ENCODE peak calls at places on chromosomes 2 and 18, in seven cellular contexts. V, S, D, G, E, P and L are unnamed samples.
A peak's percentile ranks its signal among the peaks of the same experiment; 100 is the strongest.

GRCh38 chr2:65057391-65058052 is 1.3 kb downstream of the CEP68 start:
- DNase-seq in G (no peak), D (no peak), S (no peak), P (peak; percentile 54), E (no peak), V (peak; percentile 56), L (no peak)

GRCh38 chr2:47568164-47568861 is 165.4 kb downstream of the MSH2 start:
- DNase-seq in G (no peak), S (no peak), E (no peak), D (no peak), V (no peak), P (no peak), L (no peak)

GRCh38 chr2:96832751-96833507 is 10.9 kb downstream of the ANKRD23 start:
- DNase-seq in V (peak; percentile 75), D (no peak), S (peak; percentile 67), P (peak; percentile 61), E (peak; percentile 95), G (no peak), L (no peak)

GRCh38 chr2:54239427-54239826 is 16.6 kb downstream of the TSPYL6 start:
- DNase-seq in S (no peak), G (no peak), D (peak; percentile 49), V (peak; percentile 91), P (peak; percentile 50), E (no peak), L (no peak)

GRCh38 chr2:74884118-74884517 is 50.2 kb downstream of the HK2 start:
- DNase-seq in G (no peak), D (no peak), S (no peak), V (no peak), E (no peak), P (no peak), L (no peak)

GRCh38 chr18:61308795-61309393 is 24.3 kb upstream of the CDH20 start:
- DNase-seq in G (no peak), V (no peak), S (no peak), D (no peak), E (no peak), P (peak; percentile 23), L (no peak)

GRCh38 chr18:45330170-45330594 is 285.1 kb upstream of the SLC14A2 start:
- DNase-seq in E (no peak), S (no peak), V (no peak), P (peak; percentile 27), D (no peak), G (no peak), L (no peak)

GRCh38 chr18:22674300-22674699 is 256.6 kb upstream of the CTAGE1 start:
- DNase-seq in D (peak; percentile 61), G (no peak), P (peak; percentile 93), S (no peak), V (peak; percentile 94), E (peak; percentile 33), L (no peak)

GRCh38 chr2:240277073-240277806 is 136.8 kb upstream of the OTOS start:
- DNase-seq in P (peak; percentile 52), G (peak; percentile 55), V (peak; percentile 76), D (no peak), E (no peak), S (no peak), L (peak; percentile 18)

GRCh38 chr2:65663831-65664407 is 231.5 kb upstream of the SPRED2 start:
- DNase-seq in P (no peak), D (no peak), G (no peak), E (no peak), V (no peak), S (no peak), L (no peak)

GRCh38 chr2:64652231-64653173 is 1.2 kb downstream of the SERTAD2 start:
- DNase-seq in E (no peak), S (no peak), D (no peak), P (peak; percentile 87), V (peak; percentile 54), G (no peak), L (peak; percentile 70)

GRCh38 chr18:78080081-78080480 is 830.4 kb downstream of the GALR1 start:
- DNase-seq in G (peak; percentile 77), E (no peak), P (no peak), D (no peak), V (no peak), S (no peak), L (no peak)

GRCh38 chr2:219286436-219287115 is 7.4 kb downstream of the DNAJB2 start:
- DNase-seq in V (no peak), G (no peak), E (no peak), S (no peak), P (peak; percentile 41), D (no peak), L (no peak)

GRCh38 chr2:1782514-1782913 is 38.2 kb upstream of the PXDN start:
- DNase-seq in E (no peak), S (no peak), V (no peak), D (no peak), G (no peak), P (no peak), L (no peak)

GRCh38 chr2:86280191-86280667 is 57.2 kb downstream of the REEP1 start:
- DNase-seq in V (no peak), D (no peak), E (no peak), G (peak; percentile 92), S (no peak), P (no peak), L (no peak)

GRCh38 chr2:222306393-222307137 is 7.8 kb upstream of the PAX3 start:
- DNase-seq in V (no peak), D (no peak), P (no peak), E (no peak), S (no peak), G (no peak), L (no peak)

GRCh38 chr2:46269545-46270273 is 27.5 kb upstream of the EPAS1 start:
- DNase-seq in P (no peak), G (peak; percentile 39), D (no peak), E (peak; percentile 43), S (peak; percentile 42), V (peak; percentile 67), L (no peak)

GRCh38 chr2:23789012-23789411 is 137.9 kb downstream of the ATAD2B start:
- DNase-seq in P (no peak), E (no peak), V (no peak), G (no peak), D (no peak), S (no peak), L (no peak)

GRCh38 chr2:43225093-43225787 is 1.2 kb downstream of the ZFP36L2 start:
- DNase-seq in D (no peak), G (no peak), S (peak; percentile 61), V (peak; percentile 84), E (peak; percentile 79), P (peak; percentile 72), L (peak; percentile 51)

GRCh38 chr2:31578316-31578715 is 2.4 kb downstream of the SRD5A2 start:
- DNase-seq in P (no peak), V (no peak), G (no peak), E (no peak), D (no peak), S (no peak), L (no peak)

GRCh38 chr18:59540819-59541218 is 156.4 kb downstream of the CCBE1 start:
- DNase-seq in G (no peak), P (peak; percentile 78), E (no peak), S (no peak), D (no peak), V (peak; percentile 82), L (no peak)

DNA sequence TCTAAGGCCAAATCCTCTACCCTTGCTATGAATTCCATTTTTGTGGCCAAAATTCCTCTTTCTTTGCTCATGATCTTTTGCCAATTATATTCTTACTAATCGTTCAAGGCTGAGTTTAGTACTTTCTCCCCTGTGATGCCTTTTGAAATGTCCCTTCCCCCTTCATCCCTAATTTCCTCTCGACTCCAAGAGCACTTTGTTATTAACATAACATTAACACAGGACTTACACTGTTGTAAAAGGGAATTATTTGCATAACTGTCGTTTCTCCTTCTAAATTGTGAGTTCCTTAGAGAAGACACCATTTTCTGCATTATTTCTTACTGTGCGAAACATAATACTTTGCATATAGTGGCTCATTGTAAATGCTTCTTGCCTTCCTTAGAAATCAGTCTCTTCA is 133.3 kb downstream of the KCTD1 start:
- DNase-seq in P (peak; percentile 27), D (no peak), E (no peak), G (no peak), V (no peak), S (no peak), L (no peak)
- H3K4me3 ChIP-seq in P (peak overlapping the region; percentile 32), D (no peak overlapping the region), E (no peak overlapping the region), G (no peak overlapping the region), V (no peak overlapping the region), S (no peak overlapping the region), L (no peak overlapping the region)

DNA sequence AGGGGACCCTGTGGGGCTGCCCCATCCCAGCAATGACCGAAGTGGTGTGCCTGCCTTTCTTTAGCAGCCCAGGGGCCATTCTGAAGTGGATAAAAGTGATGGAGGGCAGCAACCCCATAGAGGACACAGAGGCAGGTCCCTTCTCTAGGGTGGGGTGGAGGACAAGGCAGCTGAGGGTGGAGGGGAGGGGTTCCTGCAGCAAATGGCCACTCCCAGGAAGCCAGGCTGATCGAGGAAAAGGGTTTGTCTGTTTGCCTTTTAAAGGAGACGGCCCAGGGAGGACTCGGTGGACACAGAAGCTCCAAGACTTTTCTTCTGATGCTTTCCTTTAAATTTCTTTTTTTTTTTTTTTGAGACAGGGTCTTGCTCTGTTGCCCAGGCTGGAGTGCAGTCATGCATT is 272.8 kb downstream of the TWIST2 start:
- DNase-seq in P (no peak), D (no peak), G (no peak), S (no peak), V (no peak), E (no peak), L (no peak)
- H3K4me3 ChIP-seq in P (no peak overlapping the region), D (no peak overlapping the region), G (no peak overlapping the region), S (peak overlapping the region; percentile 29), V (no peak overlapping the region), E (no peak overlapping the region), L (no peak overlapping the region)

DNA sequence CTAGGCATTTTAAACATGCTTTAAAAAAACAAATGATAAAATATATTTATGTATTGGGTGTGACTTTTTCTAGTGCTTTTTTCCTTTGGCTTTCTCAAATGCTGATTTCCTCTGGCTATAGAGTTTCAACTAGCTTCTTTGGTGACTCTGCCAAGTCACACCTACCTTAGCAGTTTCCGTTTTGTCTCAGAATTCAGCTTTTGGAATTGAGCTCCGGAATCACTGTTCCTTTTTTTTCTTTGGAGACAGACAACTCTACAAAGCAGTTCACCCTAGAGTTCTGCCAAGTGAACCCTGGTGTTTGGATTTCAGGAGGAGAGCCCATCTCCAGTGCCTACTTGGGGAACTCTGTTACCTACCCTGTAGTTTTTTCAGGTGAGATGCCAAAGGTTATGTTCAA is 89.9 kb downstream of the UPP2 start:
- DNase-seq in S (no peak), D (no peak), E (no peak), V (peak; percentile 55), P (no peak), G (no peak), L (no peak)
- H3K4me3 ChIP-seq in S (peak overlapping the region; percentile 36), D (no peak overlapping the region), E (no peak overlapping the region), V (peak overlapping the region; percentile 0), P (peak overlapping the region; percentile 70), G (peak overlapping the region; percentile 27), L (no peak overlapping the region)

GRCh38 chr2:32752952-32753351 is 125.1 kb downstream of the TTC27 start:
- DNase-seq in G (no peak), D (no peak), S (no peak), P (no peak), V (no peak), E (peak; percentile 55), L (no peak)

GRCh38 chr2:32755666-32756065 is 127.8 kb downstream of the TTC27 start:
- DNase-seq in V (no peak), S (no peak), P (no peak), G (no peak), E (no peak), D (no peak), L (no peak)

GRCh38 chr2:32758232-32758631 is 130.4 kb downstream of the TTC27 start:
- DNase-seq in D (no peak), P (no peak), G (no peak), V (no peak), S (peak; percentile 30), E (no peak), L (no peak)

GRCh38 chr2:32752205-32752604 is 124.4 kb downstream of the TTC27 start:
- DNase-seq in G (no peak), E (no peak), P (peak; percentile 68), D (no peak), S (no peak), V (peak; percentile 45), L (no peak)

GRCh38 chr2:32756074-32756727 is 128.4 kb downstream of the TTC27 start:
- DNase-seq in D (no peak), G (no peak), S (no peak), P (no peak), E (no peak), V (no peak), L (no peak)
- H3K4me3 ChIP-seq in D (no peak overlapping the region), G (no peak overlapping the region), S (peak overlapping the region; percentile 40), P (no peak overlapping the region), E (no peak overlapping the region), V (no peak overlapping the region), L (no peak overlapping the region)